ENCODE peak calls at places on chromosomes 6 and 20, in four cellular contexts. One of them, this sample, is unnamed.

GRCh38 chr6:45882671-45883070 is 133.0 kb downstream of the CLIC5 start:
- DNase-seq in suprapubic skin: no peak
- DNase-seq in SK-N-SH: no peak
- DNase-seq in tibial nerve: no peak
- DNase-seq in this sample: no peak

GRCh38 chr6:43426928-43427405 is 374 bp upstream of the ABCC10 start:
- DNase-seq in SK-N-SH: no peak
- DNase-seq in suprapubic skin: no peak
- DNase-seq in tibial nerve: no peak
- DNase-seq in this sample: no peak

GRCh38 chr6:169912266-169913095 is 161.1 kb downstream of the ERMARD start:
- DNase-seq in tibial nerve: no peak
- DNase-seq in suprapubic skin: no peak
- DNase-seq in SK-N-SH: no peak
- DNase-seq in this sample: no peak

GRCh38 chr6:26251354-26252081 is 113.5 kb upstream of the BTN3A2 start:
- DNase-seq in SK-N-SH: peak; percentile 69
- DNase-seq in suprapubic skin: no peak
- DNase-seq in tibial nerve: peak; percentile 16
- DNase-seq in this sample: no peak

GRCh38 chr6:437042-437402 is 45.5 kb downstream of the IRF4 start:
- DNase-seq in SK-N-SH: peak; percentile 3
- DNase-seq in suprapubic skin: no peak
- DNase-seq in tibial nerve: no peak
- DNase-seq in this sample: no peak

GRCh38 chr6:63864934-63865333 is 229.3 kb downstream of the PHF3 start:
- DNase-seq in SK-N-SH: no peak
- DNase-seq in suprapubic skin: no peak
- DNase-seq in tibial nerve: no peak
- DNase-seq in this sample: no peak

GRCh38 chr6:50868466-50868865 is 49.8 kb downstream of the TFAP2B start:
- DNase-seq in SK-N-SH: no peak
- DNase-seq in tibial nerve: no peak
- DNase-seq in suprapubic skin: no peak
- DNase-seq in this sample: no peak

GRCh38 chr6:30813623-30814136 is 69.3 kb upstream of the IER3 start:
- DNase-seq in tibial nerve: no peak
- DNase-seq in SK-N-SH: no peak
- DNase-seq in suprapubic skin: no peak
- DNase-seq in this sample: no peak

GRCh38 chr6:118468682-118469465 is 79.2 kb upstream of the PLN start:
- DNase-seq in SK-N-SH: no peak
- DNase-seq in tibial nerve: no peak
- DNase-seq in suprapubic skin: no peak
- DNase-seq in this sample: no peak

GRCh38 chr6:26158581-26159416 is 71.6 kb downstream of the HFE start:
- DNase-seq in SK-N-SH: no peak
- DNase-seq in tibial nerve: peak; percentile 55
- DNase-seq in suprapubic skin: peak; percentile 87
- DNase-seq in this sample: peak; percentile 73

GRCh38 chr20:6636209-6637159 is 131.0 kb upstream of the BMP2 start:
- DNase-seq in SK-N-SH: peak; percentile 2
- DNase-seq in tibial nerve: peak; percentile 57
- DNase-seq in suprapubic skin: no peak
- DNase-seq in this sample: no peak

GRCh38 chr20:8303651-8304050 is 171.6 kb downstream of the PLCB1 start:
- DNase-seq in suprapubic skin: no peak
- DNase-seq in tibial nerve: no peak
- DNase-seq in SK-N-SH: no peak
- DNase-seq in this sample: no peak

GRCh38 chr20:24999568-24999967 is 7.0 kb upstream of the APMAP start:
- DNase-seq in SK-N-SH: no peak
- DNase-seq in suprapubic skin: peak; percentile 72
- DNase-seq in tibial nerve: no peak
- DNase-seq in this sample: peak; percentile 2

GRCh38 chr20:39960522-39961420 is 728.3 kb downstream of the MAFB start:
- DNase-seq in tibial nerve: no peak
- DNase-seq in SK-N-SH: peak; percentile 43
- DNase-seq in suprapubic skin: no peak
- DNase-seq in this sample: peak; percentile 31

GRCh38 chr6:151289399-151290007 is 49.7 kb downstream of the AKAP12 start:
- DNase-seq in tibial nerve: no peak
- DNase-seq in SK-N-SH: no peak
- DNase-seq in suprapubic skin: no peak
- DNase-seq in this sample: no peak

GRCh38 chr6:225121-225721 is 67.1 kb upstream of the DUSP22 start:
- DNase-seq in suprapubic skin: no peak
- DNase-seq in tibial nerve: no peak
- DNase-seq in SK-N-SH: no peak
- DNase-seq in this sample: no peak

GRCh38 chr6:39430968-39431523 is 108.5 kb upstream of the KCNK16 start:
- DNase-seq in suprapubic skin: peak; percentile 83
- DNase-seq in SK-N-SH: peak; percentile 84
- DNase-seq in tibial nerve: no peak
- DNase-seq in this sample: peak; percentile 23

GRCh38 chr6:107813555-107814194 is 10.4 kb downstream of the SCML4 start:
- DNase-seq in SK-N-SH: no peak
- DNase-seq in suprapubic skin: no peak
- DNase-seq in tibial nerve: no peak
- DNase-seq in this sample: no peak

GRCh38 chr6:14134211-14134910 is 16.8 kb downstream of the CD83 start:
- DNase-seq in tibial nerve: no peak
- DNase-seq in SK-N-SH: no peak
- DNase-seq in suprapubic skin: no peak
- DNase-seq in this sample: no peak

GRCh38 chr6:81476881-81477280 is 275.6 kb downstream of the TENT5A start:
- DNase-seq in tibial nerve: no peak
- DNase-seq in SK-N-SH: no peak
- DNase-seq in suprapubic skin: no peak
- DNase-seq in this sample: no peak

GRCh38 chr20:19811231-19811630 is 53.2 kb downstream of the RIN2 start:
- DNase-seq in suprapubic skin: no peak
- DNase-seq in SK-N-SH: no peak
- DNase-seq in tibial nerve: no peak
- DNase-seq in this sample: no peak

GRCh38 chr6:52975580-52975979 is 19.5 kb downstream of the GSTA4 start:
- DNase-seq in SK-N-SH: no peak
- DNase-seq in suprapubic skin: no peak
- DNase-seq in tibial nerve: no peak
- DNase-seq in this sample: no peak

GRCh38 chr6:14925627-14926026 is 320.2 kb upstream of the JARID2 start:
- DNase-seq in suprapubic skin: no peak
- DNase-seq in SK-N-SH: no peak
- DNase-seq in tibial nerve: no peak
- DNase-seq in this sample: no peak

GRCh38 chr6:20402181-20403079 is 751 bp downstream of the E2F3 start:
- DNase-seq in SK-N-SH: peak; percentile 66
- DNase-seq in tibial nerve: peak; percentile 47
- DNase-seq in suprapubic skin: no peak
- DNase-seq in this sample: peak; percentile 40

GRCh38 chr6:40247516-40248115 is 313.4 kb upstream of the MOCS1 start:
- DNase-seq in tibial nerve: no peak
- DNase-seq in suprapubic skin: no peak
- DNase-seq in SK-N-SH: no peak
- DNase-seq in this sample: no peak

GRCh38 chr6:41638801-41639555 is 710 bp downstream of the MDFI start:
- DNase-seq in SK-N-SH: peak; percentile 54
- DNase-seq in suprapubic skin: no peak
- DNase-seq in tibial nerve: peak; percentile 29
- DNase-seq in this sample: peak; percentile 51

GRCh38 chr6:120378582-120379220 is 955.6 kb downstream of the TBC1D32 start:
- DNase-seq in SK-N-SH: peak; percentile 28
- DNase-seq in suprapubic skin: no peak
- DNase-seq in tibial nerve: no peak
- DNase-seq in this sample: no peak
- TF ChIP-seq CTCF in SK-N-SH: peak; percentile 74
- TF ChIP-seq CTCF in suprapubic skin: no peak
- TF ChIP-seq CTCF in tibial nerve: peak; percentile 19
- TF ChIP-seq CTCF in this sample: no peak

GRCh38 chr20:14986026-14986655 is 648.7 kb upstream of the FLRT3 start:
- DNase-seq in suprapubic skin: no peak
- DNase-seq in SK-N-SH: no peak
- DNase-seq in tibial nerve: no peak
- DNase-seq in this sample: peak; percentile 49
- TF ChIP-seq EP300 in suprapubic skin: no peak
- TF ChIP-seq EP300 in SK-N-SH: no peak
- TF ChIP-seq EP300 in tibial nerve: no peak
- TF ChIP-seq EP300 in this sample: no peak

GRCh38 chr20:46089338-46090094 is at the start of gene NCOA5:
- DNase-seq in tibial nerve: peak; percentile 92
- DNase-seq in SK-N-SH: peak; percentile 97
- DNase-seq in suprapubic skin: peak; percentile 96
- DNase-seq in this sample: peak; percentile 97
- H3K4me3 ChIP-seq in tibial nerve: peak within 1 kb of the TSS; percentile 77
- H3K4me3 ChIP-seq in SK-N-SH: peak within 1 kb of the TSS; percentile 78
- H3K4me3 ChIP-seq in suprapubic skin: peak within 1 kb of the TSS; percentile 84
- H3K4me3 ChIP-seq in this sample: peak within 1 kb of the TSS; percentile 94

GRCh38 chr20:58390659-58391035 is 1.6 kb downstream of the VAPB start:
- DNase-seq in suprapubic skin: no peak
- DNase-seq in SK-N-SH: no peak
- DNase-seq in tibial nerve: peak; percentile 1
- DNase-seq in this sample: no peak
- TF ChIP-seq CTCF in suprapubic skin: no peak
- TF ChIP-seq CTCF in SK-N-SH: no peak
- TF ChIP-seq CTCF in tibial nerve: no peak
- TF ChIP-seq CTCF in this sample: no peak

DNA sequence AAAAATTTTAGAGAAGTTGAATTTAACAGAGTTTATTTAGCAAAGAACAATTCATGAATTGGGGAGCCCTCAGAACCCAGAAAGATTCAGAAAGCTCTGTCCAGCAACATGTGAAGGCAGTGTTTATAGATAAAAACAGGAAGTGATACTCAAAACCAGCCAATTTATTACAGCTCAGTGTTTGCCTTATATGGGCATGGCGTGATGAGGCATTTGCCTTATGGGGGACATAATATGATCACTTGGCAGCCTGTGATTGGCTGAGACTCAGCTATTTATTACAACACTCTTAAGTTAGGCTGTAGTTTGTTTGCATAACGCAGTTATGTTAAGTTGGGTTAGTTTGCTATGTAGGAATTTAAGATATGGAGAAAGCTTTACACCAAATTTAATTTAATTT is 11.5 kb downstream of the HLA-DPA1 start:
- DNase-seq in tibial nerve: no peak
- DNase-seq in suprapubic skin: no peak
- DNase-seq in SK-N-SH: no peak
- DNase-seq in this sample: no peak
- TF ChIP-seq EP300 in tibial nerve: no peak
- TF ChIP-seq EP300 in suprapubic skin: no peak
- TF ChIP-seq EP300 in SK-N-SH: no peak
- TF ChIP-seq EP300 in this sample: no peak

DNA sequence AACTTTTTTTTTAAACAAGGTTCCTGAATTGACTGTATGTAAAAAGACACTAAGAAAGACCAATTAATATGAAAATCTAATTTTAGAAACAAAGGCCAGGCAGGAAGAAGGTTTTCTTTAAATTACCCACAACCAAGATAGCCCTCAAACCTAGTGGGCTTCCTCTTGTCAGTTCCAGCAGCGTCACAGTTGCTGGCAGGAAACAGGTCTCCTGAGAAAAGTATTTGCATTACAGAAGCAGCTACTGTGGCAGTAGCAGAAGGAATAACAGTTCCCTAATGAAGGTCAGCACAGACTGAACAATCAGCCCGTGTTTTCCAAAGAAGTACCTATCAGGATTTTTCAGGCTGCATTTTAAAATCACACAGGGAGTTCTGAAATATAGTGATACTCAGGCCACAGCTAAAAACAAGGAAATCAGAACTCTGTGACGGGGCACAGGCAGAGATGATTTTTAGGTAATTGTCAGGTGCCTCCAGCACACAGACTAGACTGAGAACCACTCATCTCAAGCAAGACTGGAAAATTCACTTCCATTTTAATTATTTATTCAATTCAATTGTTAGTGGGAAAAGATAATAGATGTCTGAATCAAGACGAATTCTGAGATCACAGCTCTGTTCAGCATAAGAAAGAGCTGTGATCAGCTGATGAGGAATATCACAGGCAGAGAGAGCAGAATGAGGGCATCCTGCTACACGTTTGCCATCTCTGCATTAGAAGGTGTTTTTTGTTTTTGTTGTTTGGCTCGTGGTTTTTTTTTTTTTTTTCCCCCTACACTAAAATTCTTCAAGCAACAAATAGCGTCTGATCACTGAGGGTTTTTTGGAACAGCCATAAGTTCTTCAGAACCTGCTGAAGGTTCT is 230.5 kb upstream of the KHDRBS2 start:
- DNase-seq in suprapubic skin: no peak
- DNase-seq in tibial nerve: no peak
- DNase-seq in SK-N-SH: no peak
- DNase-seq in this sample: no peak
- H3K4me3 ChIP-seq in suprapubic skin: no peak overlapping the region
- H3K4me3 ChIP-seq in tibial nerve: no peak overlapping the region
- H3K4me3 ChIP-seq in SK-N-SH: no peak overlapping the region
- H3K4me3 ChIP-seq in this sample: no peak overlapping the region

GRCh38 chr20:58216334-58216733 is 12.1 kb downstream of the ANKRD60 start:
- DNase-seq in SK-N-SH: no peak
- DNase-seq in suprapubic skin: no peak
- DNase-seq in tibial nerve: no peak
- DNase-seq in this sample: no peak

GRCh38 chr20:58222446-58222845 is 6.0 kb downstream of the ANKRD60 start:
- DNase-seq in SK-N-SH: peak; percentile 70
- DNase-seq in suprapubic skin: no peak
- DNase-seq in tibial nerve: no peak
- DNase-seq in this sample: no peak

GRCh38 chr20:58223358-58223941 is 5.0 kb downstream of the ANKRD60 start:
- DNase-seq in tibial nerve: no peak
- DNase-seq in SK-N-SH: no peak
- DNase-seq in suprapubic skin: no peak
- DNase-seq in this sample: no peak

GRCh38 chr20:58218665-58219341 is 9.7 kb downstream of the ANKRD60 start:
- DNase-seq in tibial nerve: no peak
- DNase-seq in suprapubic skin: no peak
- DNase-seq in SK-N-SH: no peak
- DNase-seq in this sample: no peak

DNA sequence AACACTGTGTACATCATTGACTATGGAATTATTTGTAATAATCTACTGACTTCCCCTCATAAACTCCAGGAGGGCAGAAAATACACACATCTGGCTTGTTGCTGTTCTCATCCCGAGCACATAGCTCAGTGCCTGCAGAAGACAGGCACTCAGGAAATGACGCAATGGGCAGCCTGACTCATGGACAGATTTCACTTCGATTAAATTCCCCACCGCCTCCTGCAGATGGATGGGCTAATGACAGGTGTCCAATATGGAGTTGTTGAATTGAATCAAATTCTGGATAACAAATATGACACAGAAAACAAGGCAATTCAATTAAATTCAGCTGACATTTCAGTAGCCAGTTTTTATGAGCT is 9.1 kb downstream of the ANKRD60 start:
- DNase-seq in tibial nerve: no peak
- DNase-seq in suprapubic skin: no peak
- DNase-seq in SK-N-SH: no peak
- DNase-seq in this sample: no peak
- TF ChIP-seq CTCF in tibial nerve: no peak
- TF ChIP-seq CTCF in suprapubic skin: no peak
- TF ChIP-seq CTCF in SK-N-SH: no peak
- TF ChIP-seq CTCF in this sample: no peak

This sample was measured in ovary.